ENCODE peak calls at places on chromosomes 4 and X, in eight cellular contexts. V is GM23248, T is mammary epithelial cell, K is endodermal cell, I is choroid plexus epithelial cell, S is PC-9, L is sigmoid colon, O is psoas muscle. U is an unnamed sample.

GRCh38 chr4:176425035-176425434 is 105.3 kb downstream of the SPCS3 start:
- DNase-seq in V (peak; percentile 56), T (peak; percentile 63), K (no peak), I (peak; percentile 41), S (no peak), L (no peak), O (no peak), U (peak; percentile 71)

GRCh38 chrX:116246261-116246660 is 75.7 kb downstream of the AGTR2 start:
- DNase-seq in V (peak; percentile 40), T (peak; percentile 67), K (no peak), I (no peak), S (peak; percentile 50), L (no peak), O (no peak), U (peak; percentile 34)

GRCh38 chr4:142092941-142093340 is 456.6 kb downstream of the IL15 start:
- DNase-seq in V (no peak), T (no peak), K (no peak), I (no peak), S (no peak), L (no peak), O (no peak), U (no peak)

GRCh38 chrX:133923113-133923512 is 62.3 kb downstream of the GPC3 start:
- DNase-seq in V (peak; percentile 0), T (no peak), K (no peak), I (peak; percentile 10), S (no peak), L (no peak), O (no peak), U (peak; percentile 9)

GRCh38 chr4:159768011-159768410 is 665.1 kb downstream of the RAPGEF2 start:
- DNase-seq in V (no peak), T (peak; percentile 20), K (no peak), I (peak; percentile 80), S (no peak), L (no peak), O (no peak), U (no peak)

GRCh38 chr4:127219247-127219646 is 413.5 kb upstream of the INTU start:
- DNase-seq in V (no peak), T (no peak), K (no peak), I (peak; percentile 50), S (no peak), L (no peak), O (no peak), U (peak; percentile 67)

GRCh38 chr4:143406523-143406922 is 69.8 kb downstream of the GAB1 start:
- DNase-seq in V (peak; percentile 36), T (peak; percentile 15), K (no peak), I (peak; percentile 88), S (no peak), L (peak; percentile 89), O (peak; percentile 54), U (peak; percentile 57)

GRCh38 chrX:69277961-69278795 is 112.9 kb upstream of the PJA1 start:
- DNase-seq in V (no peak), T (no peak), K (peak; percentile 76), I (no peak), S (no peak), L (no peak), O (no peak), U (no peak)

GRCh38 chr4:156493858-156494257 is 477.7 kb downstream of the PDGFC start:
- DNase-seq in V (peak; percentile 61), T (no peak), K (no peak), I (no peak), S (no peak), L (no peak), O (no peak), U (no peak)

GRCh38 chr4:152356428-152357034 is 179.4 kb downstream of the FBXW7 start:
- DNase-seq in V (peak; percentile 46), T (no peak), K (no peak), I (peak; percentile 81), S (no peak), L (no peak), O (no peak), U (peak; percentile 38)

GRCh38 chrX:16664626-16665025 is 14.7 kb downstream of the S100G start:
- DNase-seq in V (no peak), T (no peak), K (no peak), I (no peak), S (no peak), L (no peak), O (no peak), U (no peak)

GRCh38 chrX:28303486-28303885 is 283.8 kb upstream of the IL1RAPL1 start:
- DNase-seq in V (no peak), T (no peak), K (no peak), I (no peak), S (no peak), L (no peak), O (no peak), U (no peak)

GRCh38 chr4:155474758-155475157 is 98.0 kb upstream of the MAP9 start:
- DNase-seq in V (no peak), T (no peak), K (no peak), I (no peak), S (no peak), L (no peak), O (no peak), U (no peak)

GRCh38 chrX:130672214-130672613 is 230.8 kb downstream of the ENOX2 start:
- DNase-seq in V (no peak), T (no peak), K (no peak), I (no peak), S (no peak), L (no peak), O (no peak), U (no peak)

GRCh38 chr4:6169239-6169638 is 31.1 kb downstream of the JAKMIP1 start:
- DNase-seq in V (no peak), T (no peak), K (peak; percentile 63), I (no peak), S (no peak), L (no peak), O (no peak), U (no peak)

DNA sequence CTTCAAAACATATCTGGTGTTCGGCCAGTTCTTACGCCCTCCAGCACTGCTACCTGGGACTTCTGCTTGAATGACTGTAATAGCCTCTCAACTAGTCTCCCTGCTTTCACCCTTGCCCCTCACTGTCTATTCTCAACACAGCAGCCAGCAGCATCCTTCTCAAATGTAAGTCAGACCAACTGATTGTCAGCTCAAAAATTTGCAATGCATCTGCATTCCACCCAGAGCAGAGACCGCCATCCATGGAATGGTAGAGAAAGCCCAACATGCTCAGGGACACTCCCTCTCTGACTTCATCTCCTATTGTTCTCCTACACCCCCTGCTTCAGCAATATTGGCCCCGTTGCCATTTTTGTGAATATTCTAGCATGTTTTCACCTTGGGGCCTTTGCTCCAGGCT is 5.9 kb downstream of the TLR7 start:
- DNase-seq in V (no peak), T (no peak), K (no peak), I (no peak), S (no peak), L (no peak), O (no peak), U (no peak)
- H3K4me3 ChIP-seq in V (no peak overlapping the region), T (no peak overlapping the region), K (no peak overlapping the region), I (no peak overlapping the region), S (no peak overlapping the region), L (no peak overlapping the region), O (no peak overlapping the region), U (no peak overlapping the region)

DNA sequence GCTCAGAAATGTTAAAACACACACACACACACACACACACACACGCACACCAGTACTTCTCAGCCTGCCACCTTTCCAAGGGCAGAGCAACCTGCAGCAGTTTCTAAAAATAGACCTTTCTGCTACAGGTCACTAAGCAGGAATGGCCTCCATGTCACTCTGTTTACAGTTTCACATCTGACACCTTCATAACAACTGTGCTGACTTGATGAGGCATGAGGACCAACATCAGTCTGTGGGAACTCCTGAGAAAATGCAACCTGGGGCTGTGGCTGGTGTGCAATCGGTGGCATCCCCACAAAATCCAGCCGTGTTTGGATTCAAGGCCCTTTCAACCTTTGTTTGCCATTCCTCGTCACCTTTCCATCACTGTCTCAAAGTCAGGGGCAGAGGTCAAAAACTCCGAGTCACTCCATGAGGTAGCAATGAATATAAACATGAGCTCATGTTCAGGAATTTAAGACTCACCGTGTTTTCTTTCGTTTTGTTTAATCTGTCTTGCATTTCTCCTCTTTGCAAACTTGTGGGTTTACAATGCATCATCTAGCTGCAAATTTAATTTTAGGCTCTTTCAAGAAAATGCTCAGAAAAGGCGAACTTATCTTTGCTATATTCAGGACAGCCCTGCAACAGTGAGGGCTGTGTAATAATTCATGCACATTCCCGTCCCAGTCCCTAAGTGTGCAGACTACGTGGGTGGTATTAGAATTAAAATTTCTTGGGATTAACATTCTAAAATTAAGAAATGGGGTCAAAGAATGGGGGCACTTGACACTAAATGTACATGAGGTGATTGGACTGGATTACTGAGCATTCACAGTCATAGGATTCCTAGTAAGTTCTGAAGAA is 135.3 kb downstream of the SHROOM3 start:
- DNase-seq in V (peak; percentile 84), T (peak; percentile 52), K (no peak), I (peak; percentile 76), S (peak; percentile 27), L (no peak), O (no peak), U (peak; percentile 70)
- H3K4me3 ChIP-seq in V (peak overlapping the region; percentile 49), T (no peak overlapping the region), K (no peak overlapping the region), I (no peak overlapping the region), S (peak overlapping the region; percentile 30), L (peak overlapping the region; percentile 8), O (no peak overlapping the region), U (no peak overlapping the region)

GRCh38 chr4:793941-794621 is 31.8 kb downstream of the CPLX1 start:
- DNase-seq in V (no peak), T (no peak), K (no peak), I (peak; percentile 31), S (no peak), L (no peak), O (no peak), U (peak; percentile 42)

GRCh38 chr4:791201-791865 is 34.6 kb downstream of the CPLX1 start:
- DNase-seq in V (no peak), T (no peak), K (peak; percentile 55), I (no peak), S (no peak), L (peak; percentile 57), O (no peak), U (no peak)

GRCh38 chr4:791866-792630 is 33.9 kb downstream of the CPLX1 start:
- DNase-seq in V (peak; percentile 58), T (no peak), K (peak; percentile 89), I (no peak), S (peak; percentile 48), L (no peak), O (no peak), U (no peak)

GRCh38 chr4:793109-793861 is 32.6 kb downstream of the CPLX1 start:
- DNase-seq in V (peak; percentile 29), T (no peak), K (no peak), I (no peak), S (no peak), L (no peak), O (no peak), U (no peak)

GRCh38 chr4:792729-793108 is 33.2 kb downstream of the CPLX1 start:
- DNase-seq in V (no peak), T (no peak), K (no peak), I (no peak), S (no peak), L (no peak), O (no peak), U (no peak)
- H3K4me3 ChIP-seq in V (no peak overlapping the region), T (peak overlapping the region; percentile 19), K (no peak overlapping the region), I (no peak overlapping the region), S (no peak overlapping the region), L (peak overlapping the region; percentile 24), O (no peak overlapping the region), U (no peak overlapping the region)

DNA sequence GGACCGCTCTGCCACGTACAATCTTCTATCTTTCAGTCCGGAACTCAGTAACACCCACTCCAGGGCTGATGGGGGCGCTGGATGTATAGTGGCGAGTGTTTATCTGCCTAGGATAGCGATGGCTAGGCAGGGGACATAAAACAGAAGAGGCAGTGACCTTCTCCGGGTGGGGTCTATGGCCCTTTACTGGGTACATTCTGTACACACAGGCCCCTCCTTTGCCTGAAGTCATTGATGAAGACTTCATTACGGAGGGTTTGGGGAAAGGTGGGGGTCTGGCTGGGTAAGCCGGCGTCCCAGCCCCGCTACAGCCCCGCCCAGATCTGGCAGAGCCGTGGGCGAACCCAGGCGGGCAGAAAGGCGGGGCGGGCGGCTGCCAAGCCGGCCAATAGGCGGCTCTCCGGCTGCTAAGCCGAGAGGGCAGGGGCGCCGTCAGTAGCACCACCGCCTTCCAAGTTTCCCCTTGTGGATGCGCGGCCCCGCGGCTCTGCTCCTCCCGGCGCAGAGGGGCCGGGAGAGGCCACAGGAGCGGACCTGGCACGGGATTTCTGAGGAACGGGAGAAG is at the start of gene CHST7:
- DNase-seq in V (peak; percentile 81), T (peak; percentile 53), K (peak; percentile 85), I (peak; percentile 67), S (peak; percentile 37), L (peak; percentile 76), O (peak; percentile 66), U (peak; percentile 58)
- H3K4me3 ChIP-seq in V (peak within 1 kb of the TSS; percentile 79), T (peak within 1 kb of the TSS; percentile 56), K (peak within 1 kb of the TSS; percentile 66), I (peak within 1 kb of the TSS; percentile 63), S (peak within 1 kb of the TSS; percentile 53), L (peak within 1 kb of the TSS; percentile 61), O (peak within 1 kb of the TSS; percentile 66), U (peak within 1 kb of the TSS; percentile 61)

U was measured in foreskin fibroblast.